ENCODE peak calls at places on chromosomes 11 and 22, in seven cellular contexts. U is MM.1S, P is endodermal cell, X is left lung, I is Peyer's patch, F is iPS DF 6.9, B is heart left ventricle. A is an unnamed sample. For H3K9me3 and H3K4me1, the result is how much of the 10 kb centered on the place peaks cover.

GRCh38 chr11:62665630-62666258 is 632 bp downstream of the CSKMT start:
- DNase-seq in U (peak), P (peak), X (peak), I (peak), F (no peak), B (peak), A (peak)

GRCh38 chr11:2898366-2899079 is 12.9 kb upstream of the CDKN1C start:
- DNase-seq in U (peak), P (no peak), X (peak), I (peak), F (no peak), B (peak), A (no peak)

GRCh38 chr11:64226507-64227051 is 505 bp downstream of the NUDT22 start:
- DNase-seq in U (peak), P (peak), X (peak), I (peak), F (no peak), B (peak), A (peak)

GRCh38 chr22:37228106-37229011 is 15.7 kb downstream of the RAC2 start:
- DNase-seq in U (no peak), P (no peak), X (no peak), I (peak), F (no peak), B (peak), A (no peak)

GRCh38 chr11:1077417-1078119 is 2.9 kb downstream of the MUC2 start:
- DNase-seq in U (no peak), P (no peak), X (peak), I (no peak), F (no peak), B (peak), A (no peak)

GRCh38 chr11:61800331-61801281 is 7.9 kb downstream of the FEN1 start:
- DNase-seq in U (no peak), P (no peak), X (no peak), I (no peak), F (no peak), B (no peak), A (no peak)

GRCh38 chr22:44941176-44941575 is 68.6 kb downstream of the PHF21B start:
- DNase-seq in U (no peak), P (no peak), X (no peak), I (no peak), F (no peak), B (no peak), A (no peak)

GRCh38 chr11:118544010-118544646 is 13.1 kb downstream of the TMEM25 start:
- DNase-seq in U (no peak), P (no peak), X (no peak), I (peak), F (no peak), B (no peak), A (no peak)

GRCh38 chr11:108975641-108976071 is 310.8 kb downstream of the DDX10 start:
- DNase-seq in U (no peak), P (no peak), X (no peak), I (no peak), F (no peak), B (peak), A (no peak)

GRCh38 chr11:62399172-62399867 is 19.5 kb upstream of the SCGB1A1 start:
- DNase-seq in U (no peak), P (no peak), X (no peak), I (no peak), F (no peak), B (no peak), A (no peak)

GRCh38 chr22:44192098-44192810 is 11.5 kb downstream of the PARVG start:
- DNase-seq in U (peak), P (peak), X (no peak), I (no peak), F (peak), B (no peak), A (no peak)

GRCh38 chr11:128876133-128876650 is 9.1 kb upstream of the KCNJ1 start:
- DNase-seq in U (no peak), P (no peak), X (no peak), I (peak), F (no peak), B (no peak), A (no peak)

GRCh38 chr22:29762263-29762662 is 4.5 kb downstream of the ZMAT5 start:
- DNase-seq in U (no peak), P (peak), X (no peak), I (no peak), F (no peak), B (no peak), A (no peak)

GRCh38 chr11:10295056-10295901 is 1.3 kb upstream of the SBF2 start:
- DNase-seq in U (no peak), P (no peak), X (no peak), I (no peak), F (no peak), B (no peak), A (no peak)

GRCh38 chr22:35785181-35785923 is 67.7 kb downstream of the APOL5 start:
- DNase-seq in U (no peak), P (no peak), X (no peak), I (no peak), F (no peak), B (no peak), A (no peak)

GRCh38 chr11:35167451-35167954 is 28.5 kb downstream of the CD44 start:
- DNase-seq in U (no peak), P (no peak), X (no peak), I (no peak), F (no peak), B (peak), A (no peak)

GRCh38 chr22:10961043-10961860 is 4566.7 kb upstream of the OR11H1 start:
- DNase-seq in U (no peak), P (no peak), X (no peak), I (peak), F (no peak), B (no peak), A (no peak)

GRCh38 chr22:48423481-48423901 is 1404.2 kb downstream of the BRD1 start:
- DNase-seq in U (no peak), P (no peak), X (no peak), I (peak), F (no peak), B (no peak), A (no peak)

GRCh38 chr11:43558556-43559127 is 121.9 kb upstream of the HSD17B12 start:
- DNase-seq in U (no peak), P (no peak), X (no peak), I (no peak), F (no peak), B (no peak), A (no peak)

GRCh38 chr11:122207505-122207904 is 91.5 kb upstream of the BLID start:
- DNase-seq in U (no peak), P (no peak), X (no peak), I (no peak), F (no peak), B (no peak), A (no peak)

GRCh38 chr22:30309981-30310672 is 16.6 kb downstream of the TBC1D10A start:
- DNase-seq in U (peak), P (no peak), X (peak), I (peak), F (no peak), B (no peak), A (no peak)

GRCh38 chr22:49929553-49929979 is 11.1 kb downstream of the CRELD2 start:
- DNase-seq in U (peak), P (peak), X (peak), I (peak), F (no peak), B (no peak), A (peak)

GRCh38 chr11:11668781-11669180 is 47.0 kb upstream of the GALNT18 start:
- DNase-seq in U (no peak), P (no peak), X (no peak), I (no peak), F (no peak), B (no peak), A (no peak)

GRCh38 chr11:29676993-29677392 is 339.8 kb downstream of the KCNA4 start:
- DNase-seq in U (no peak), P (no peak), X (no peak), I (no peak), F (no peak), B (no peak), A (no peak)

GRCh38 chr11:121031167-121031566 is 7.3 kb downstream of the TBCEL start:
- DNase-seq in U (no peak), P (no peak), X (no peak), I (no peak), F (no peak), B (no peak), A (no peak)

GRCh38 chr11:6640985-6641701 is 14.5 kb downstream of the DCHS1 start:
- DNase-seq in U (no peak), P (no peak), X (no peak), I (no peak), F (no peak), B (no peak), A (no peak)

GRCh38 chr11:116865696-116866095 is 28.3 kb upstream of the APOA1 start:
- DNase-seq in U (no peak), P (no peak), X (no peak), I (no peak), F (no peak), B (no peak), A (no peak)

GRCh38 chr22:43392385-43392989 is 19.3 kb upstream of the MPPED1 start:
- DNase-seq in U (no peak), P (peak), X (no peak), I (no peak), F (no peak), B (no peak), A (no peak)

GRCh38 chr22:18066181-18066859 is 11.5 kb upstream of the PEX26 start:
- DNase-seq in U (no peak), P (no peak), X (no peak), I (peak), F (no peak), B (no peak), A (no peak)

GRCh38 chr11:12756101-12756500 is 81.9 kb downstream of the TEAD1 start:
- DNase-seq in U (no peak), P (no peak), X (no peak), I (no peak), F (no peak), B (no peak), A (no peak)

GRCh38 chr22:18968011-18968749 is 32.1 kb upstream of the PRODH start:
- DNase-seq in U (no peak), P (peak), X (no peak), I (no peak), F (no peak), B (peak), A (peak)

GRCh38 chr11:50088231-50088630 is 55.6 kb downstream of the OR4C45 start:
- DNase-seq in U (no peak), P (no peak), X (no peak), I (no peak), F (no peak), B (no peak), A (no peak)

GRCh38 chr11:97702948-97703347 is 1313.1 kb downstream of the JRKL start:
- DNase-seq in U (no peak), P (no peak), X (no peak), I (no peak), F (no peak), B (no peak), A (no peak)

DNA sequence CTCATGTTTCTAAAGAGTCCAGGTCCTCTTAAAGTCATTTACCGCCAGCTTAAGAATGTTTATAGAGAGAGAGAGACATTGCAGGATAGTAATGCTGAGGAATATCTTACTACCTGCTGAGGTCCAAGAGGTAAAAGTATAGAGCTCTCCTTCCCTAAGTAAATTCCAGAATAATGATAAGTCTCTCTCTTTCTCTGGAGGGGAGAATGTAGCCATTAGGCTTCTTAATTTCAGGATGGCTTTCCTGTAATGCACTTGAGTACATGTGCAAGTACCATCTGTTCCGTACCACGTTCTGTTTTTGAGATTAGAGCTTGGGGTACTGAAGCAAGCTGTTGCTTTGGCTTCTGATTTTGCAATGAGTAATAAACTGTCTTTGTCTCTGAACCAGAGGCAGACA is 1314.0 kb downstream of the JRKL start:
- DNase-seq in U (no peak), P (no peak), X (no peak), I (no peak), F (no peak), B (no peak), A (no peak)
- H3K9me3 ChIP-seq in U (under half), P (under half), X (under half), I (under half), F (under half), B (under half), A (under half)

GRCh38 chr22:46043339-46043738 is 66.4 kb upstream of the WNT7B start:
- DNase-seq in U (no peak), P (peak), X (peak), I (peak), F (no peak), B (no peak), A (no peak)
- H3K4me3 ChIP-seq in U (no peak), P (no peak), X (peak), I (peak), F (no peak), B (peak), A (peak)

DNA sequence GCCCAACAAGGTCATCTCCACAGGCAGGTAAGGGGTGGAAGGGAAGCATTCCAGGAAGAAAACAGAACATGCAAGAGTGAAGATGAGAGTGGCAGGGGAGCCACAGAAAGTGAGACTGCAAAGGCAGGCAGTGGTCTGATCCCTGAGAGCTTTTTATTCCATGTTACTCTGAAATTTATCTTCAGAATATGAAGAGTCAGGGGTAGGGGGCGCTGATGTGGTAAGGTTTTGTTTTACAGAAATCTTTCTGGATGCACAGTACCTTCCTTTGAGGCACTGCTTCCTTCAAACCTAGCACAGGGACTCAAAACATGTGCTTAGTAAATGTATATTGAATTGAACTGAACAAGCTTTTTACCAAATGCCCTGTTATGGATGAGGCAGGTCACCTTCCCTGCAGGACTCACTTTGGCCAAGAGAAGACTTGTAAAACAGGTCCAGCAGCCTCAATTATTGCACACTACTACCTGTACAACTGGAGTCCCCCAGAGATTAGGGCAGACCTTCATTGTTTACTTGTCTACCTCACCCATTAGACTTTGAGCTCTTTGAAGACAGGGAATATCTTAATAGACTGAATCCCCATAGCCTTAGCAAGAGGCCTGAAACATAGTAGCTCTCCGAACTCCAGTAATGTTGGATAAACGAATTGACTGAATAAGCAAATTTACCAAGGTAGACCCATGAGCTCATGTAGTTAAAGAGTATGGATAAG is 2.2 kb downstream of the PAK1 start:
- DNase-seq in U (peak), P (peak), X (no peak), I (peak), F (no peak), B (no peak), A (no peak)
- H3K4me1 ChIP-seq in U (under half), P (under half), X (under half), I (under half), F (under half), B (under half), A (half or more)

DNA sequence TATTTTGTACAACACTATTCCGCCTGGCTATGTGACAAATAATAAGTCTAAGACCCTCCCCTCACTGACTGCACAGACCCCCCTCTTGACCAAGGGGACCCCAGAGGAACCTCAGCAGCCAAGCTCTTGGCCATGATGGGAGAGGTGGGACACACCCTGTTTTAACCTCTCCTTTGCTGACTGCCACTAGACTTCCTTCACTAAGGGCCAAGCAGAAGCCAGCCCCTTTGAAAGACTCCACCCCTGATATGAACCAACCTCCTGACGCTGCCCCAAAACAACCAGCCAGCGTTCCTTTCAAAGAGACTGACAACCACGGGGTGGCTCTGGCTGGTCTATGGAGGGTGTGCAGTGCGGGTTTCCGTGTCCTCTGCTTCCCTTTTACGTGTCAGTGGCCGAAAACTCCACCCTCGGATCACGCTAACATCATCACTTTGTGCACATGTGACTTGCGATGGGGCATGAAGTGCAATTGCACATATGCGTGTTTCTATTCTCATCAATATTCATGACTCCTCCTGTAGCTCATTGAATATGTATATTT is 643.8 kb downstream of the TBC1D22A start:
- DNase-seq in U (no peak), P (no peak), X (no peak), I (peak), F (no peak), B (no peak), A (no peak)
- H3K9me3 ChIP-seq in U (under half), P (under half), X (under half), I (under half), F (under half), B (under half), A (under half)

GRCh38 chr22:39094717-39095389 is 2.2 kb upstream of the APOBEC3H start:
- DNase-seq in U (no peak), P (peak), X (no peak), I (peak), F (no peak), B (no peak), A (no peak)

GRCh38 chr22:39095971-39096370 is 1.1 kb upstream of the APOBEC3H start:
- DNase-seq in U (no peak), P (no peak), X (no peak), I (no peak), F (no peak), B (no peak), A (no peak)

GRCh38 chr22:39098576-39098975 is 1.5 kb downstream of the APOBEC3H start:
- DNase-seq in U (no peak), P (no peak), X (no peak), I (no peak), F (no peak), B (no peak), A (no peak)

GRCh38 chr22:39098026-39098425 is 982 bp downstream of the APOBEC3H start:
- DNase-seq in U (peak), P (peak), X (no peak), I (no peak), F (no peak), B (no peak), A (no peak)

DNA sequence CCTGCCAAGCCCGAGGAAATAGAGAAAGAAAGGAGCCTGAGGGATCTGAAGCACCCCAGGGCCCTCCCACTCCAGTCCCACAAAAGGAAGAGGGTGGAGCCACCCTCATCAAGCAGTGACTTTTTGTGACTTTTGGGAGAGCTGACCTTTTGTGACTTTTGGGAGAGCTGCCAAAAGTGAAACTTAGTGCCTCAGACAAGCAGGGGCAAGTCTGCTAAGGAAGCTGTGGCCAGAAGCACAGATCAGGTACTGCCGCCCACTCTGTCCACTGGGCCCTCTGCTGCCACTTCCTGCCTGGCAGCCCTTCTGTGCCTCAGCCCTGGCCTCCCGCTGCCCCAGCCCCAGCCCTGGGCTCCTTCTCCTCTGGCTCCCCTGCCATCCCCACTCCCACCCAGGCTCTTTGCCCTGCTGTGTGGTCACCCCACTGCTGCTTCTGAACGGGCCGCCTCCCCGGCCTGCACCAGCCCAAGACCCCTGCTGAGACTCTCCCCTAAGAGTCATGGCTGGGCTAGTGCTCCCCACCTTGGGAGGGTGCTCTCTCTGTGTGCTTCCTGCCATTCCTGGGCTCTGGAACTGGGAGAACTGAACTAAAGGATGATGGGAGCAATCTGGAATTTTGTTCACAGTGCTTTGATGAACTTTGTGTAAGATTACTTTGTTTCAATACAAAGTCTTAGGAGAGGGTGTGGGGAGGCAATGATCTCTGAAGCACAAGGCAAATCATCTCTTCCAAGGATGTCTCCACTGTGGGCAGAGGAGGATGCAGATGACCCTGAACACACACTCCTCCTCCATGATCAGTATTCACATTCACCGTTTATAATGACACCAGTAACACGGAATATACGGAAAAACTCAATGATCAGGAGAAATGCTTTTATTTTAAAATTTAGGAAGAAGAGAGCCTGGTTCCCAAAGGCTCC is at the start of gene APOBEC3H:
- DNase-seq in U (peak), P (peak), X (peak), I (peak), F (no peak), B (no peak), A (peak)
- H3K4me3 ChIP-seq in U (peak), P (no peak), X (no peak), I (no peak), F (no peak), B (no peak), A (no peak)

DNA sequence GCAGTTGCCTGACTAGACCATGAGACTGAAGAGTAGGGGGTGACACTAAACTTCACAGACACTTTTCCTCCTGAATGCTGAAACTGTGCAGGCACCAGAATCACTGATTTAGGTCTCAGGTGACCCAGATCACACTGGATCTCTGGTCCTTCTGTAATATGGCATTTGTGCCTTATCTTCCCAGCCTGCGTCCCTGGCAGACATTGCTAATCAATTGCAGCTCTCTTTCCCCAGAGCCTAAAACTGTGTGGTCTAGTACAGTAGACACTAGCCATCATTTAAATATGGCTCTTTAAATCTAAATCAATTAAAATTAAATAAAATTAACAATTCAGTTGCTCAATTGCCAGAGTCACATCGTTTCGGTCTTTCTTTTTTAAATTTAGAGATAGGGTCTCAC is 17.8 kb upstream of the MYEOV start:
- DNase-seq in U (no peak), P (no peak), X (no peak), I (no peak), F (no peak), B (no peak), A (no peak)
- H3K4me1 ChIP-seq in U (under half), P (under half), X (under half), I (under half), F (under half), B (under half), A (under half)

GRCh38 chr11:104713366-104713765 is 184.9 kb downstream of the CASP12 start:
- DNase-seq in U (no peak), P (no peak), X (no peak), I (no peak), F (no peak), B (no peak), A (no peak)
- H3K9me3 ChIP-seq in U (under half), P (under half), X (under half), I (under half), F (under half), B (under half), A (under half)

GRCh38 chr11:131688056-131688693 is 317.8 kb downstream of the NTM start:
- DNase-seq in U (peak), P (peak), X (no peak), I (no peak), F (no peak), B (peak), A (peak)
- H3K4me3 ChIP-seq in U (peak), P (no peak), X (no peak), I (no peak), F (no peak), B (peak), A (no peak)

A was measured in HAP-1.